ENCODE peak calls at places on chromosomes 1 and 21, in seven cellular contexts. O is NCI-H1105; S is activated T-cell treated with anti-CD3 and anti-CD28 coated beads for 1 hour; W is stimulated activated CD4-positive, alpha-beta T cell treated with anti-CD3 and anti-CD28 coated beads, Interleukin-15, amount 100 ng/mL, for 48 hours; N is tibial nerve; J is left ventricle myocardium inferior; C is pancreas. V is an unnamed sample.

GRCh38 chr1:55275976-55276375 is 60.8 kb upstream of the USP24 start:
- DNase-seq in O (no peak), S (no peak), W (no peak), N (no peak), J (no peak), C (no peak), V (no peak)

GRCh38 chr1:204255966-204256365 is 42.2 kb upstream of the GOLT1A start:
- DNase-seq in O (no peak), S (no peak), W (no peak), N (no peak), J (no peak), C (no peak), V (no peak)

GRCh38 chr1:179129702-179130473 is 48.0 kb downstream of the TOR3A start:
- DNase-seq in O (no peak), S (no peak), W (no peak), N (no peak), J (no peak), C (no peak), V (peak)

GRCh38 chr1:27522148-27522859 is 32.3 kb upstream of the WASF2 start:
- DNase-seq in O (peak), S (peak), W (no peak), N (no peak), J (no peak), C (no peak), V (peak)

GRCh38 chr1:56799605-56800398 is 19.4 kb downstream of the FYB2 start:
- DNase-seq in O (no peak), S (no peak), W (no peak), N (no peak), J (no peak), C (no peak), V (no peak)

GRCh38 chr1:16153110-16153998 is 2.5 kb downstream of the EPHA2 start:
- DNase-seq in O (no peak), S (no peak), W (no peak), N (no peak), J (no peak), C (no peak), V (no peak)

GRCh38 chr1:159088566-159089183 is 12.1 kb upstream of the AIM2 start:
- DNase-seq in O (no peak), S (no peak), W (no peak), N (no peak), J (no peak), C (no peak), V (no peak)

GRCh38 chr1:231550448-231550781 is 21.9 kb downstream of the TSNAX start:
- DNase-seq in O (no peak), S (no peak), W (no peak), N (no peak), J (no peak), C (no peak), V (peak)

GRCh38 chr1:178283409-178283808 is 189.5 kb downstream of the RASAL2 start:
- DNase-seq in O (no peak), S (no peak), W (no peak), N (no peak), J (no peak), C (no peak), V (no peak)

GRCh38 chr1:116226017-116226416 is 114.8 kb downstream of the MAB21L3 start:
- DNase-seq in O (no peak), S (no peak), W (no peak), N (no peak), J (no peak), C (no peak), V (no peak)

GRCh38 chr1:98288494-98288893 is 367.7 kb upstream of the DPYD start:
- DNase-seq in O (no peak), S (no peak), W (no peak), N (no peak), J (no peak), C (no peak), V (no peak)

GRCh38 chr1:56773341-56774066 is 45.7 kb downstream of the FYB2 start:
- DNase-seq in O (no peak), S (no peak), W (no peak), N (no peak), J (no peak), C (no peak), V (peak)

GRCh38 chr1:14826172-14826636 is 227.7 kb downstream of the KAZN start:
- DNase-seq in O (no peak), S (no peak), W (no peak), N (no peak), J (no peak), C (no peak), V (no peak)

GRCh38 chr1:2800664-2801045 is 838 bp downstream of the TTC34 start:
- DNase-seq in O (no peak), S (no peak), W (no peak), N (no peak), J (peak), C (no peak), V (no peak)

GRCh38 chr21:41280115-41280919 is 36.3 kb upstream of the FAM3B start:
- DNase-seq in O (no peak), S (no peak), W (no peak), N (no peak), J (no peak), C (no peak), V (no peak)

GRCh38 chr1:208374391-208374941 is 130.3 kb upstream of the PLXNA2 start:
- DNase-seq in O (no peak), S (no peak), W (no peak), N (no peak), J (no peak), C (no peak), V (no peak)

GRCh38 chr1:227891223-227891954 is 56.3 kb downstream of the WNT9A start:
- DNase-seq in O (no peak), S (no peak), W (no peak), N (peak), J (no peak), C (peak), V (peak)

GRCh38 chr1:66446261-66447001 is 87.5 kb upstream of the SGIP1 start:
- DNase-seq in O (peak), S (no peak), W (no peak), N (no peak), J (no peak), C (no peak), V (peak)

GRCh38 chr21:38333290-38334272 is 76.8 kb downstream of the KCNJ15 start:
- DNase-seq in O (no peak), S (no peak), W (no peak), N (no peak), J (peak), C (no peak), V (no peak)